ENCODE peak calls at places on chromosomes 11 and 22, in seven cellular contexts. V is NCI-H1930; T is small intestine; B is AG10803; G is activated effector memory CD4-positive, alpha-beta T cell treated with anti-CD3 and anti-CD28 coated beads, Interleukin-2, amount 50 U/mL, for 16 hours; O is CD4-positive, alpha-beta T cell; F is fibroblast of lung. D is an unnamed sample.

GRCh38 chr11:75474878-75475766 is 42.1 kb upstream of the KLHL35 start:
- DNase-seq in G (peak; percentile 79), V (no peak), B (peak; percentile 48), T (peak; percentile 43), F (peak; percentile 52), O (peak; percentile 30), D (peak; percentile 74)

GRCh38 chr11:46492540-46492939 is 101.0 kb upstream of the CHRM4 start:
- DNase-seq in G (no peak), B (peak; percentile 63), F (peak; percentile 42), V (no peak), T (peak; percentile 80), O (no peak), D (no peak)

GRCh38 chr22:31630331-31631329 is 31.4 kb downstream of the PISD start:
- DNase-seq in F (peak; percentile 72), T (peak; percentile 83), B (peak; percentile 51), V (no peak), O (peak; percentile 76), G (peak; percentile 94), D (peak; percentile 94)

GRCh38 chr11:112410325-112410724 is 149.7 kb upstream of the PLET1 start:
- DNase-seq in B (no peak), G (no peak), T (no peak), F (no peak), O (no peak), V (no peak), D (no peak)

GRCh38 chr11:7514099-7514725 is 413 bp downstream of the PPFIBP2 start:
- DNase-seq in V (no peak), T (peak; percentile 39), F (no peak), G (peak; percentile 71), B (no peak), O (no peak), D (no peak)

GRCh38 chr11:124075492-124075840 is 34.3 kb upstream of the OR10G7 start:
- DNase-seq in V (no peak), B (no peak), F (no peak), O (no peak), T (no peak), G (no peak), D (no peak)

GRCh38 chr11:942853-943252 is 17.2 kb downstream of the AP2A2 start:
- DNase-seq in O (no peak), B (peak; percentile 82), G (no peak), F (peak; percentile 80), T (peak; percentile 42), V (no peak), D (no peak)

GRCh38 chr11:71472357-71472885 is 19.4 kb downstream of the NADSYN1 start:
- DNase-seq in T (no peak), V (no peak), B (no peak), O (no peak), F (no peak), G (peak; percentile 41), D (no peak)

GRCh38 chr22:36331306-36331911 is 56.4 kb downstream of the MYH9 start:
- DNase-seq in T (peak; percentile 72), B (peak; percentile 90), O (peak; percentile 69), G (peak; percentile 91), V (no peak), F (peak; percentile 94), D (peak; percentile 85)

GRCh38 chr11:87368876-87369480 is 331.2 kb downstream of the TMEM135 start:
- DNase-seq in F (no peak), T (no peak), G (no peak), O (no peak), V (no peak), B (no peak), D (no peak)